ENCODE peak calls at places on chromosomes 2 and 18, in seven cellular contexts. C, G, V, Q, X, U and K are unnamed samples.

GRCh38 chr2:15965564-15966019 is 25.2 kb downstream of the MYCN start:
- DNase-seq in G (no peak), X (no peak), C (peak), U (no peak), V (no peak), Q (no peak), K (no peak)

GRCh38 chr2:10532631-10533101 is 84.5 kb upstream of the ODC1 start:
- DNase-seq in C (no peak), G (no peak), U (no peak), X (no peak), Q (no peak), V (no peak), K (no peak)

GRCh38 chr2:169716938-169717690 is 16.5 kb upstream of the KLHL23 start:
- DNase-seq in Q (no peak), V (peak), U (no peak), C (no peak), G (no peak), X (no peak), K (no peak)

GRCh38 chr2:84619784-84620371 is 103.6 kb downstream of the DNAH6 start:
- DNase-seq in V (no peak), U (no peak), G (no peak), Q (no peak), C (no peak), X (no peak), K (no peak)

GRCh38 chr2:39218401-39218800 is 25.4 kb downstream of the CDKL4 start:
- DNase-seq in G (no peak), Q (no peak), X (no peak), C (no peak), U (no peak), V (no peak), K (no peak)

GRCh38 chr2:197453914-197454398 is 604 bp downstream of the COQ10B start:
- DNase-seq in Q (peak), X (no peak), V (no peak), C (no peak), U (peak), G (no peak), K (peak)

GRCh38 chr2:120470041-120470716 is 124.2 kb downstream of the INHBB start:
- DNase-seq in G (no peak), X (no peak), Q (no peak), C (no peak), V (peak), U (no peak), K (peak)

GRCh38 chr18:75727479-75727878 is 300.0 kb upstream of the SMIM21 start:
- DNase-seq in G (peak), C (peak), X (no peak), Q (peak), V (peak), U (peak), K (no peak)

GRCh38 chr18:54284967-54285785 is 15.9 kb downstream of the POLI start:
- DNase-seq in C (peak), G (no peak), Q (peak), U (peak), V (no peak), X (peak), K (peak)

GRCh38 chr18:58005885-58006523 is 38.0 kb upstream of the NEDD4L start:
- DNase-seq in X (no peak), G (no peak), Q (no peak), U (no peak), V (no peak), C (no peak), K (no peak)

GRCh38 chr2:127829845-127830246 is 18.9 kb upstream of the WDR33 start:
- DNase-seq in X (peak), V (no peak), Q (peak), G (peak), C (peak), U (peak), K (no peak)

GRCh38 chr2:236165491-236166156 is 2.6 kb downstream of the GBX2 start:
- DNase-seq in V (no peak), U (peak), G (no peak), C (no peak), X (no peak), Q (no peak), K (no peak)

GRCh38 chr2:127968610-127969339 is 59.1 kb downstream of the SAP130 start:
- DNase-seq in G (no peak), V (no peak), C (no peak), U (no peak), Q (no peak), X (no peak), K (no peak)

GRCh38 chr2:66456183-66457041 is 21.5 kb downstream of the MEIS1 start:
- DNase-seq in U (no peak), X (no peak), V (no peak), Q (no peak), C (no peak), G (no peak), K (no peak)